ENCODE peak calls at places on chromosomes 13 and 19, in eight cellular contexts. V, K, G, A, R, T, P and Q are unnamed samples.

GRCh38 chr13:66887088-66887487 is 343.0 kb downstream of the PCDH9 start:
- DNase-seq in K (peak; percentile 4), R (no peak), P (no peak), V (peak; percentile 57), T (no peak), A (no peak), G (no peak), Q (no peak)

GRCh38 chr13:99985886-99986527 is 4.4 kb downstream of the ZIC2 start:
- DNase-seq in T (no peak), G (no peak), A (no peak), R (no peak), V (no peak), K (no peak), P (no peak), Q (no peak)

GRCh38 chr19:56727731-56728130 is 56.2 kb upstream of the ZNF835 start:
- DNase-seq in K (no peak), T (no peak), P (no peak), G (no peak), R (no peak), A (no peak), V (no peak), Q (no peak)

GRCh38 chr19:40594657-40595077 is 6.5 kb upstream of the LTBP4 start:
- DNase-seq in K (no peak), V (peak; percentile 70), R (no peak), A (no peak), P (no peak), T (no peak), G (no peak), Q (no peak)

GRCh38 chr13:66915596-66916185 is 314.4 kb downstream of the PCDH9 start:
- DNase-seq in A (no peak), K (no peak), G (no peak), V (peak; percentile 63), R (no peak), T (no peak), P (no peak), Q (no peak)

GRCh38 chr19:42064432-42064831 is 5.6 kb downstream of the GRIK5 start:
- DNase-seq in P (no peak), K (no peak), T (no peak), V (no peak), R (no peak), A (no peak), G (no peak), Q (no peak)

GRCh38 chr19:1354496-1355257 is 29.0 kb upstream of the NDUFS7 start:
- DNase-seq in A (peak; percentile 84), K (peak; percentile 92), T (peak; percentile 60), V (peak; percentile 80), P (peak; percentile 93), G (peak; percentile 91), R (peak; percentile 96), Q (no peak)

GRCh38 chr19:53659292-53659691 is 27.5 kb downstream of the DPRX start:
- DNase-seq in V (no peak), G (no peak), K (peak; percentile 34), P (peak; percentile 54), R (no peak), T (no peak), A (peak; percentile 31), Q (no peak)

GRCh38 chr13:33544308-33544707 is 258.8 kb upstream of the STARD13 start:
- DNase-seq in K (no peak), R (no peak), A (no peak), T (no peak), P (no peak), V (no peak), G (no peak), Q (no peak)

DNA sequence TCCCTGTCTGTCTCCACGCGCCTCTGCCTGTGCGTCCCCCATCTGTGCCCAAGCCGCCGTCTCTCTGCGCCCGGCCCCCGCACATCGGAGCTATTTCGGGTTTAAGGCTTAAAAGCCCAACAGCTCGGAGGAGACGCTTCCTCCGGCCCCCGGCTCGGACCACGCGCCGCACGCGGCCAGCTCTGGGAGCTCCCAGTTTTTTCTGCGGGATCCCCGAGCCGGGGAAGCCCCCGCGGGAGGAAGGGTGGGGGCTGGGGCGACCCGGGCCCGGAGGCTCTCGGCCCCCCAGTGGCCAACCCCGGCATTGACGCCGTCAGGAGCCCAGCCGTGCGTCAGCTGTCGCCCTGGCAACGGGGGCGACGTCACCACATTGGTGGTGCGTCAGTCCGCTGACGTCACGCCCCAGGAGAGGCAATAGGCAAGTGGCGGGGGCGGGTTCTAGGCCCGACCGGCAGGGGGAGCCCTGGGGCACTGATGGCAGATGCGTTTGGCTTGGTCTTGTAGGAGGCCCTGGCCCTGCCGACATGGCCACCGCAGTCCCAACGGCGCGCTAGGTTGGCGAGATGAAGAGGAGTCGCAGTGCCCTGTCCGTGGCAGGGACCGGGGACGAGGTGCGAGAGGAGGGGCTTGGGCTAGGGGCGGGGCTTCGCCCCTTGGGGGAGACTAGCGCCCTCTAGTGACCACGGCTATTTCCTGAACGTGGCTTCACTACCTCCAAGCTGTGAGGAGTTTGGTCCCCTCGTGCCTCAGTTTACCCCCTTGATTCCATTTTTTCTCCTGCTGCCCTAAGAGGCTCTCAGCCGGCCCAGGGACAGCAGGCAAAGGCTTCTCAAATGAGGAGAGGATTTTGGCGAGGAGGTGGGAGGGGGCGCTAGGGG is 3.7 kb upstream of the PDE4A start:
- DNase-seq in P (peak; percentile 85), V (peak; percentile 90), R (peak; percentile 95), T (peak; percentile 89), G (peak; percentile 53), A (peak; percentile 69), K (peak; percentile 60), Q (no peak)
- TF ChIP-seq POLR2A in P (no peak), V (no peak), R (no peak), T (no peak), G (no peak), A (no peak), K (no peak), Q (no peak)

GRCh38 chr19:47490031-47490430 is 6.0 kb upstream of the KPTN start:
- DNase-seq in T (no peak), R (no peak), K (no peak), G (no peak), V (no peak), A (no peak), P (no peak), Q (no peak)

GRCh38 chr19:47490847-47491246 is 6.8 kb upstream of the KPTN start:
- DNase-seq in P (no peak), T (no peak), V (no peak), G (no peak), K (peak; percentile 34), R (no peak), A (no peak), Q (no peak)

GRCh38 chr19:47491358-47492136 is 7.5 kb upstream of the KPTN start:
- DNase-seq in T (no peak), V (no peak), P (no peak), K (no peak), G (no peak), R (peak; percentile 41), A (no peak), Q (no peak)

GRCh38 chr19:47487551-47488515 is 3.8 kb upstream of the KPTN start:
- DNase-seq in R (no peak), P (no peak), T (no peak), A (no peak), V (no peak), K (no peak), G (no peak), Q (no peak)

GRCh38 chr19:47489072-47489914 is 5.3 kb upstream of the KPTN start:
- DNase-seq in P (no peak), T (no peak), G (no peak), K (no peak), A (no peak), V (no peak), R (no peak), Q (no peak)
- H3K36me3 ChIP-seq in P (peaks cover 48% of the 10 kb centered on the region), T (peaks cover 5% of the 10 kb centered on the region), G (no peaks in the 10 kb centered on the region), K (peaks cover 27% of the 10 kb centered on the region), A (no peaks in the 10 kb centered on the region), V (peaks cover 44% of the 10 kb centered on the region), R (peaks cover 84% of the 10 kb centered on the region), Q (peaks cover 37% of the 10 kb centered on the region)

GRCh38 chr19:19591133-19591825 is 27.2 kb downstream of the PBX4 start:
- DNase-seq in T (no peak), P (no peak), G (no peak), K (peak; percentile 58), A (peak; percentile 73), R (no peak), V (peak; percentile 99), Q (no peak)
- H3K4me1 ChIP-seq in T (peaks cover 9% of the 10 kb centered on the region), P (no peaks in the 10 kb centered on the region), G (no peaks in the 10 kb centered on the region), K (peaks cover 27% of the 10 kb centered on the region), A (peaks cover 6% of the 10 kb centered on the region), R (peaks cover 18% of the 10 kb centered on the region), V (peaks cover 19% of the 10 kb centered on the region), Q (peaks cover 23% of the 10 kb centered on the region)

GRCh38 chr19:32576790-32577189 is 4.2 kb upstream of the PDCD5 start:
- DNase-seq in G (no peak), V (no peak), P (no peak), A (no peak), K (no peak), R (no peak), T (no peak), Q (no peak)

GRCh38 chr19:32580353-32580900 is 563 bp upstream of the PDCD5 start:
- DNase-seq in G (no peak), K (no peak), R (no peak), P (peak; percentile 20), T (no peak), V (no peak), A (no peak), Q (no peak)

GRCh38 chr19:32581704-32582164 is 744 bp downstream of the PDCD5 start:
- DNase-seq in T (no peak), P (peak; percentile 37), A (no peak), G (peak; percentile 24), R (no peak), K (peak; percentile 5), V (peak; percentile 66), Q (no peak)

DNA sequence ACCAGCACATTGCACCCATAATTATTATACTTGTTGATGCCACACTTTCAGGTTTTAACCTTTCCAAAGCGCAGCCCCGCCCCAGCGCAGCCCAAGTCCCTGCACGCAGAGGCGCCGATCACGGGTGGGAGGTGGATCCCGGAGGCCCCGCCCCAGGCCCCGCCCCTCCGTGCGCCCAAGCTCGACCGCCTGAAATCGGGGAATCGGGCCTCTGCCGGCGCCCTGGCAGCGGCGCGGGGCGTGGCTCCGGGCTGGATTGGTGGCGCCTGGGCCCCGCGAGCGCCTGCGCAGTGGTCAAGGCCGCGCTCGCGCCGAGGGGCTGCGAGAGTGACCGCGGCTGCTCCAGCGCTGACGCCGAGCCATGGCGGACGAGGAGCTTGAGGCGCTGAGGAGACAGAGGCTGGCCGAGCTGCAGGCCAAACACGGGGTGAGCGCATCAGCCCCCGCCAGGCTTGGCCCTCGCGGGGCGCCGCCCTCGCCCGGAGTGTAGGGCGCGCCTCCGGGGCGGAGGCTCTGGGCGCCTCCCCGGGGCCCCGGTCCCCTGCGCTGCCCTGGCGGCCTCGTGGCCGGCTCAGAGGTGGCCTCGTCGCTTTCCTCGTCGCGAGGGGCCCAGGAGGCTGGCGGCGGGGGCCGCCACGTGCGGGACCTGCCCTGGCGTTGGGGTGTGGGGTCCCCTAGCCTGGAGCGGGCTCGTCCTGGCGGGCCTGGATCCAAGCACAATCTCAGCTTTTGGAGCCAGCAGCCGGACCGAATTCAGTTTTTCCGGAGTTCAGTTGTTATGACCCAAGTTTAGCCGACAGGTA is at the start of gene PDCD5:
- DNase-seq in T (peak; percentile 82), K (peak; percentile 98), P (peak; percentile 97), G (peak; percentile 96), A (peak; percentile 94), R (peak; percentile 100), V (peak; percentile 89), Q (peak; percentile 93)
- TF ChIP-seq POLR2A in T (peak; percentile 88), K (peak; percentile 94), P (no peak), G (peak; percentile 61), A (no peak), R (peak; percentile 51), V (peak; percentile 81), Q (no peak)